ENCODE peak calls at places on chromosomes 6 and 20, in four cellular contexts. One of them, this sample, is unnamed.

GRCh38 chr20:41032243-41032642 is 3.6 kb downstream of the TOP1 start:
- DNase-seq in SK-N-SH: no peak
- DNase-seq in HepG2: no peak
- DNase-seq in K562: no peak
- DNase-seq in this sample: no peak

GRCh38 chr6:139230421-139230840 is 61.4 kb downstream of the TXLNB start:
- DNase-seq in SK-N-SH: no peak
- DNase-seq in HepG2: no peak
- DNase-seq in K562: no peak
- DNase-seq in this sample: no peak

GRCh38 chr6:108966855-108967755 is 118.9 kb downstream of the ARMC2 start:
- DNase-seq in SK-N-SH: peak; percentile 47
- DNase-seq in HepG2: peak; percentile 43
- DNase-seq in K562: no peak
- DNase-seq in this sample: no peak

GRCh38 chr6:118284736-118285360 is 263.2 kb upstream of the PLN start:
- DNase-seq in SK-N-SH: no peak
- DNase-seq in HepG2: no peak
- DNase-seq in K562: no peak
- DNase-seq in this sample: no peak

GRCh38 chr6:157203764-157204163 is 119.6 kb downstream of the TMEM242 start:
- DNase-seq in SK-N-SH: no peak
- DNase-seq in HepG2: no peak
- DNase-seq in K562: no peak
- DNase-seq in this sample: no peak

GRCh38 chr6:106927531-106928398 is 46.8 kb downstream of the CD24 start:
- DNase-seq in SK-N-SH: no peak
- DNase-seq in HepG2: peak; percentile 36
- DNase-seq in K562: peak; percentile 48
- DNase-seq in this sample: peak; percentile 56

GRCh38 chr6:165729307-165729936 is 66.4 kb upstream of the PDE10A start:
- DNase-seq in SK-N-SH: peak; percentile 74
- DNase-seq in HepG2: peak; percentile 13
- DNase-seq in K562: peak; percentile 73
- DNase-seq in this sample: peak; percentile 77

GRCh38 chr20:63751471-63752271 is 12.1 kb downstream of the SLC2A4RG start:
- DNase-seq in SK-N-SH: peak; percentile 77
- DNase-seq in HepG2: no peak
- DNase-seq in K562: no peak
- DNase-seq in this sample: no peak

GRCh38 chr20:17873410-17874270 is 95.0 kb downstream of the SNX5 start:
- DNase-seq in SK-N-SH: peak; percentile 85
- DNase-seq in HepG2: peak; percentile 91
- DNase-seq in K562: no peak
- DNase-seq in this sample: no peak

GRCh38 chr20:19552144-19552895 is 205.7 kb upstream of the RIN2 start:
- DNase-seq in SK-N-SH: no peak
- DNase-seq in HepG2: peak; percentile 12
- DNase-seq in K562: no peak
- DNase-seq in this sample: peak; percentile 14

GRCh38 chr6:66508433-66508832 is 801.4 kb upstream of the EYS start:
- DNase-seq in SK-N-SH: no peak
- DNase-seq in HepG2: no peak
- DNase-seq in K562: no peak
- DNase-seq in this sample: no peak

GRCh38 chr20:55159230-55159629 is 683.8 kb downstream of the DOK5 start:
- DNase-seq in SK-N-SH: no peak
- DNase-seq in HepG2: no peak
- DNase-seq in K562: no peak
- DNase-seq in this sample: no peak

GRCh38 chr20:15976047-15976731 is 597.1 kb downstream of the KIF16B start:
- DNase-seq in SK-N-SH: no peak
- DNase-seq in HepG2: no peak
- DNase-seq in K562: no peak
- DNase-seq in this sample: no peak

GRCh38 chr6:118656822-118657451 is 5.5 kb upstream of the CEP85L start:
- DNase-seq in SK-N-SH: no peak
- DNase-seq in HepG2: no peak
- DNase-seq in K562: no peak
- DNase-seq in this sample: no peak

GRCh38 chr6:53335224-53335994 is 13.3 kb downstream of the ELOVL5 start:
- DNase-seq in SK-N-SH: no peak
- DNase-seq in HepG2: no peak
- DNase-seq in K562: no peak
- DNase-seq in this sample: no peak

GRCh38 chr6:84137051-84137375 is 90.4 kb downstream of the CEP162 start:
- DNase-seq in SK-N-SH: no peak
- DNase-seq in HepG2: no peak
- DNase-seq in K562: peak; percentile 66
- DNase-seq in this sample: no peak

GRCh38 chr6:7543761-7544424 is 2.4 kb downstream of the DSP start:
- DNase-seq in SK-N-SH: no peak
- DNase-seq in HepG2: no peak
- DNase-seq in K562: no peak
- DNase-seq in this sample: no peak

GRCh38 chr6:16669227-16669626 is 92.0 kb downstream of the ATXN1 start:
- DNase-seq in SK-N-SH: no peak
- DNase-seq in HepG2: peak; percentile 33
- DNase-seq in K562: no peak
- DNase-seq in this sample: no peak

GRCh38 chr20:38877483-38877882 is 48.7 kb upstream of the FAM83D start:
- DNase-seq in SK-N-SH: no peak
- DNase-seq in HepG2: no peak
- DNase-seq in K562: no peak
- DNase-seq in this sample: no peak

GRCh38 chr6:159399953-159400352 is 230.8 kb downstream of the FNDC1 start:
- DNase-seq in SK-N-SH: no peak
- DNase-seq in HepG2: no peak
- DNase-seq in K562: no peak
- DNase-seq in this sample: no peak

GRCh38 chr6:154537486-154537885 is 27.0 kb upstream of the CNKSR3 start:
- DNase-seq in SK-N-SH: no peak
- DNase-seq in HepG2: no peak
- DNase-seq in K562: no peak
- DNase-seq in this sample: peak; percentile 60

GRCh38 chr6:158772851-158773371 is 46.3 kb downstream of the EZR start:
- DNase-seq in SK-N-SH: no peak
- DNase-seq in HepG2: no peak
- DNase-seq in K562: no peak
- DNase-seq in this sample: no peak

GRCh38 chr6:42047220-42047590 is 3.1 kb upstream of the TAF8 start:
- DNase-seq in SK-N-SH: no peak
- DNase-seq in HepG2: no peak
- DNase-seq in K562: no peak
- DNase-seq in this sample: no peak

GRCh38 chr20:62319346-62319909 is 16.6 kb downstream of the ADRM1 start:
- DNase-seq in SK-N-SH: no peak
- DNase-seq in HepG2: no peak
- DNase-seq in K562: no peak
- DNase-seq in this sample: no peak

GRCh38 chr20:22243063-22243462 is 341.3 kb downstream of the FOXA2 start:
- DNase-seq in SK-N-SH: no peak
- DNase-seq in HepG2: no peak
- DNase-seq in K562: no peak
- DNase-seq in this sample: no peak

GRCh38 chr20:32224463-32224862 is 16.8 kb downstream of the POFUT1 start:
- DNase-seq in SK-N-SH: no peak
- DNase-seq in HepG2: no peak
- DNase-seq in K562: no peak
- DNase-seq in this sample: no peak

DNA sequence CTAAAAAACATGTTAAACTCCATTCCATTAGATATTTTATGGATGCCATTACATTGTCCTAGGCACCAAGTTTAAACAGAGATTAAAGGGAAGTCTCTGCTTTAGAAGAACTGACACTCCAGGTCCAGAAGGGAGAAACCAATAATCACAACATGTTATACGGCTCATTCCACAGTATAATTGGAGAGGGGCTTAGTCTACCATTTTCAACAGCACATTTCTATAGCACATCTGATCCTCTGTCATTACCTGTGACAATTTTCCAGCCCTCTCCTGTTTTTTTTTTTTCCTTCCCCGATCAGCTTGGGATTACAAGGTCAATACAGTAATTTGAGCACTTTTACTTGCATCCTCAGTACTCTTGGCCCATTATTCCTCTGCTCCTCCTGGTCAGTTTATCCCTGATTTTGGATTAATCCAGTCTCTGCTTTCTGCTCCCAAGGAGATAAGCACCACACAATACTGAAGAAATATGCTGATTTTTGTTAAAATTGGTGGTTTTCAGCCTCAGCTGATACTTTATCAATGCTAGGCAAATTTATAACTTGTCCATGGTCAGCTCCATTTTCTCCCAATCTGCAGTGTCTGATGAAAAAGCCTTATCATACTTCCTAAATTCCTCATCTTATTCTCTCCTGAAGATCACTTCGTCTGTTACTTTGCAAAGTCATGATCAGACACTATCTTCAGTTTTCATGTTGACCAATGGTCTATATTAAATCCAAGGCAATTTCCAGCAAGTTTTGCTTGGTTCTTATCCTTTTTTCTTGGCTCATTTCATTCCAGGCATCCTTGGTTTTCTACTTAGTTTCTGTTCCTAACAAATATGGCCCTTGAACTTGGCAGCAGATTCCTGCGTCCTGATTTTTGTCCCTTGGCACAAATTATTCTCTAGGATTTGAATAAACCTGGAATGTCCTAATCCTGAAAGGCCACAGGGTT is 30.8 kb upstream of the SYNCRIP start:
- DNase-seq in SK-N-SH: no peak
- DNase-seq in HepG2: no peak
- DNase-seq in K562: no peak
- DNase-seq in this sample: no peak
- TF ChIP-seq FOXM1 in SK-N-SH: no peak
- TF ChIP-seq FOXM1 in HepG2: no peak
- TF ChIP-seq FOXM1 in K562: no peak
- TF ChIP-seq FOXM1 in this sample: no peak

GRCh38 chr6:4636881-4637224 is 139.4 kb upstream of the CDYL start:
- DNase-seq in SK-N-SH: no peak
- DNase-seq in HepG2: no peak
- DNase-seq in K562: no peak
- DNase-seq in this sample: no peak

GRCh38 chr6:4635666-4636065 is 140.5 kb upstream of the CDYL start:
- DNase-seq in SK-N-SH: no peak
- DNase-seq in HepG2: no peak
- DNase-seq in K562: no peak
- DNase-seq in this sample: no peak

GRCh38 chr6:4638641-4639040 is 137.6 kb upstream of the CDYL start:
- DNase-seq in SK-N-SH: no peak
- DNase-seq in HepG2: no peak
- DNase-seq in K562: no peak
- DNase-seq in this sample: no peak

GRCh38 chr6:4636141-4636880 is 139.9 kb upstream of the CDYL start:
- DNase-seq in SK-N-SH: no peak
- DNase-seq in HepG2: no peak
- DNase-seq in K562: no peak
- DNase-seq in this sample: no peak

DNA sequence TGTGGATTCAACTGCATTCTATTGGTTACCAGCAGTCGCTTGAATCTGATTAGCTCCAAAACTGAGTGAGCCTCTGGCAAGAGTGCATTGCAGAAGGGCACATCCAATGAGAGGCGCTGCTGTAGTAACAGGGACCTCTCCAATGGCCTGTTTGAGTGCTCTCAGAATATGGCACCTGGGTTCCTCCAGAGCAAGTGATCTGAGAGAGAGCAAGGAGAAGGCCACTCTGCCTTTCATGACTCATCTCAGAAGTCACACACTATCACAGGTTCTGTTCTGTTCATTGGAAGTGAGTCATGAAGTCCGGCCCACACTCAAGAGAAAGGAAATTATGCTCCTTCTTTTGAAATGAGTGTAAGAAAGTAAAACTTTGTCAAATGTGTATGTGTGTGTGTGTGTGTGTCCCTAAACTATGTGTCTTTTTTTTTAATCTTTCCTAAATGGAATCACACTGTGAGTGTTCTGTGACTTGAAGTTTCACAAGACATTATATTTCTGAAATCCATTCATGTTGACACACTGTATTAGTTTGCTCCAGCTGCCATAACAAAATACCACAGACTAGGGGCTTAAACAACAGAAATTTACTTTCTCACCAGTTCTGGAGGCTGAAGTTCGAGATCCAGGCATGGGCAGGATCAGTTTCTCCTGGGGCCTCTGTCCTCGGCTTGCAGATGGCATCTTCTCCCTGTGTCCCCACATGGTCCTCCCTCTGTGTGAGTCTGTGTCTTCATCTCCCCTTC is 138.3 kb upstream of the CDYL start:
- DNase-seq in SK-N-SH: no peak
- DNase-seq in HepG2: no peak
- DNase-seq in K562: peak; percentile 48
- DNase-seq in this sample: no peak
- TF ChIP-seq FOXM1 in SK-N-SH: no peak
- TF ChIP-seq FOXM1 in HepG2: no peak
- TF ChIP-seq FOXM1 in K562: no peak
- TF ChIP-seq FOXM1 in this sample: no peak

GRCh38 chr6:138227316-138227781 is 9.1 kb upstream of the PBOV1 start:
- DNase-seq in SK-N-SH: no peak
- DNase-seq in HepG2: peak; percentile 80
- DNase-seq in K562: no peak
- DNase-seq in this sample: no peak
- TF ChIP-seq FOXM1 in SK-N-SH: no peak
- TF ChIP-seq FOXM1 in HepG2: no peak
- TF ChIP-seq FOXM1 in K562: no peak
- TF ChIP-seq FOXM1 in this sample: no peak

DNA sequence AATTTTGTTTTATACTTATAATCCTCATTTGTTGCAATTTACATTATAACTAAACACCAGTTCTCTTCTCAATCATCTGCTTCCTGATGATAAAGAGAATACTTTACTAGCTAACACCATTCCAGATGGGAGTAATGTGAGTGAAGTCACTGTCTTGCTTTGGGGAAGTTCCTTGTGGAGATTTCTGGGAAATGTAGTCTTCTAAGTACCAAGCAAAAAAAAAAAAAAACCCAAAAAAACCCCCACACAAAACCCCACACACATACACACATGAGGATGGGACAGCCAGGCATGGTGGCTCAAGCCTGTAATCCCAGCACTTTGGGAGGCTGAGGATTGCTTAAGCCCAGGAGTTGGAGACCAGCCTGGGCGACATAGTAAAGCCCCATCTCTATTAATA is 2.2 kb upstream of the SNPH start:
- DNase-seq in SK-N-SH: no peak
- DNase-seq in HepG2: no peak
- DNase-seq in K562: no peak
- DNase-seq in this sample: no peak
- TF ChIP-seq FOXM1 in SK-N-SH: no peak
- TF ChIP-seq FOXM1 in HepG2: no peak
- TF ChIP-seq FOXM1 in K562: no peak
- TF ChIP-seq FOXM1 in this sample: no peak

This sample was measured in HEK293T.